ENCODE peak calls at places on chromosomes 4 and X, in seven cellular contexts. Y is K562, W is HCT116, N is HepG2, A is H1, I is SK-N-SH, P is GM12878. X is an unnamed sample.

GRCh38 chr4:176561368-176561767 is 231.4 kb downstream of the VEGFC start:
- DNase-seq in W (no peak), A (no peak), Y (no peak), P (no peak), N (no peak), I (no peak), X (no peak)

GRCh38 chrX:8374041-8374825 is 90.4 kb upstream of the VCX3B start:
- DNase-seq in W (no peak), P (no peak), A (no peak), Y (no peak), N (no peak), I (no peak), X (no peak)

GRCh38 chrX:108735680-108736508 is 469 bp downstream of the IRS4 start:
- DNase-seq in P (no peak), Y (no peak), A (no peak), I (peak), N (no peak), W (no peak), X (no peak)

GRCh38 chrX:25968920-25969319 is 169.2 kb upstream of the MAGEB18 start:
- DNase-seq in I (peak), P (no peak), Y (peak), W (no peak), N (peak), A (peak), X (no peak)

GRCh38 chrX:121733514-121733913 is 686.1 kb downstream of the GLUD2 start:
- DNase-seq in P (no peak), N (no peak), W (no peak), A (no peak), I (no peak), Y (no peak), X (no peak)

GRCh38 chrX:70592091-70592490 is 147.5 kb downstream of the DLG3 start:
- DNase-seq in A (no peak), Y (no peak), I (no peak), P (no peak), W (peak), N (no peak), X (no peak)

GRCh38 chr4:25350561-25350960 is 26.5 kb upstream of the ANAPC4 start:
- DNase-seq in I (no peak), N (no peak), Y (no peak), W (no peak), A (no peak), P (no peak), X (no peak)

GRCh38 chr4:38091636-38092035 is 131.4 kb downstream of the PTTG2 start:
- DNase-seq in W (no peak), P (no peak), N (no peak), A (no peak), I (no peak), Y (no peak), X (peak)

GRCh38 chr4:182749768-182750167 is 167.4 kb downstream of the DCTD start:
- DNase-seq in I (no peak), Y (no peak), A (no peak), N (no peak), W (no peak), P (no peak), X (no peak)
- TF ChIP-seq JUND in I (no peak), Y (no peak), A (no peak), N (no peak), W (no peak), P (no peak), X (no peak)

GRCh38 chr4:168765726-168766125 is 244.3 kb downstream of the CBR4 start:
- DNase-seq in Y (no peak), P (no peak), I (no peak), N (no peak), W (no peak), A (no peak), X (no peak)

GRCh38 chr4:168769416-168769815 is 240.6 kb downstream of the CBR4 start:
- DNase-seq in A (no peak), I (no peak), W (no peak), P (no peak), Y (no peak), N (no peak), X (no peak)

GRCh38 chr4:168765322-168765721 is 244.7 kb downstream of the CBR4 start:
- DNase-seq in P (no peak), N (no peak), A (no peak), Y (no peak), I (no peak), W (no peak), X (no peak)

GRCh38 chr4:168769857-168770256 is 240.2 kb downstream of the CBR4 start:
- DNase-seq in W (no peak), P (no peak), A (no peak), Y (no peak), N (no peak), I (no peak), X (no peak)

GRCh38 chr4:168766537-168767316 is 243.3 kb downstream of the CBR4 start:
- DNase-seq in N (no peak), I (no peak), W (no peak), P (no peak), A (no peak), Y (no peak), X (no peak)
- TF ChIP-seq JUND in N (no peak), I (peak), W (peak), P (no peak), A (no peak), Y (no peak), X (no peak)

GRCh38 chrX:31658360-31658759 is 586.5 kb upstream of the FTHL17 start:
- DNase-seq in N (peak), I (peak), P (no peak), Y (no peak), A (no peak), W (no peak), X (peak)

GRCh38 chrX:31656013-31656412 is 584.2 kb upstream of the FTHL17 start:
- DNase-seq in Y (no peak), W (no peak), A (no peak), P (no peak), I (no peak), N (no peak), X (no peak)

GRCh38 chrX:31663172-31663571 is 591.3 kb upstream of the FTHL17 start:
- DNase-seq in A (no peak), I (no peak), P (no peak), N (no peak), Y (no peak), W (no peak), X (no peak)

GRCh38 chrX:31661280-31661679 is 589.4 kb upstream of the FTHL17 start:
- DNase-seq in W (no peak), A (no peak), I (no peak), N (no peak), Y (no peak), P (no peak), X (no peak)
- TF ChIP-seq JUND in W (no peak), A (no peak), I (no peak), N (no peak), Y (no peak), P (no peak), X (no peak)

GRCh38 chrX:38954520-38954919 is 153.3 kb downstream of the MID1IP1 start:
- DNase-seq in N (no peak), A (no peak), W (no peak), I (no peak), Y (no peak), P (no peak), X (no peak)

GRCh38 chrX:38961936-38962335 is 160.7 kb downstream of the MID1IP1 start:
- DNase-seq in Y (no peak), N (no peak), W (no peak), P (no peak), A (no peak), I (no peak), X (no peak)

GRCh38 chrX:38965883-38966282 is 164.6 kb downstream of the MID1IP1 start:
- DNase-seq in I (no peak), A (no peak), P (no peak), W (no peak), Y (no peak), N (no peak), X (no peak)

GRCh38 chrX:38959736-38960534 is 158.7 kb downstream of the MID1IP1 start:
- DNase-seq in P (no peak), W (no peak), I (no peak), A (no peak), Y (no peak), N (no peak), X (peak)
- TF ChIP-seq JUND in P (no peak), W (no peak), I (no peak), A (no peak), Y (no peak), N (no peak), X (no peak)

GRCh38 chr4:72505314-72505744 is 63.7 kb downstream of the ADAMTS3 start:
- DNase-seq in W (peak), A (no peak), N (peak), Y (peak), I (peak), P (no peak), X (peak)
- TF ChIP-seq JUND in W (no peak), A (no peak), N (no peak), Y (no peak), I (no peak), P (no peak), X (no peak)

X was measured in T47D.